ENCODE peak calls at places on chromosome 1, in six cellular contexts. B, D, N, O, K and L are unnamed samples.

GRCh38 chr1:87647436-87648177 is 318.9 kb downstream of the LMO4 start:
- DNase-seq in B (peak), D (no peak), N (peak), O (no peak), K (no peak), L (no peak)

GRCh38 chr1:72635719-72636118 is 353.4 kb upstream of the NEGR1 start:
- DNase-seq in B (no peak), D (no peak), N (no peak), O (peak), K (no peak), L (no peak)

GRCh38 chr1:51190996-51191395 is 45.1 kb upstream of the RNF11 start:
- DNase-seq in B (no peak), D (no peak), N (no peak), O (no peak), K (no peak), L (no peak)

GRCh38 chr1:1599030-1599916 is 662 bp downstream of the FNDC10 start:
- DNase-seq in B (peak), D (peak), N (peak), O (peak), K (no peak), L (peak)

GRCh38 chr1:3770047-3770765 is 2.3 kb upstream of the SMIM1 start:
- DNase-seq in B (no peak), D (no peak), N (no peak), O (no peak), K (no peak), L (no peak)

GRCh38 chr1:19525607-19526545 is 40.5 kb upstream of the CAPZB start:
- DNase-seq in B (no peak), D (no peak), N (no peak), O (peak), K (no peak), L (no peak)

GRCh38 chr1:173126421-173126820 is 75.7 kb upstream of the TNFSF18 start:
- DNase-seq in B (no peak), D (no peak), N (peak), O (no peak), K (no peak), L (no peak)

GRCh38 chr1:172002725-172003345 is 161.5 kb downstream of the DNM3 start:
- DNase-seq in B (peak), D (peak), N (peak), O (peak), K (no peak), L (no peak)

GRCh38 chr1:42955311-42956063 is 3.2 kb downstream of the SLC2A1 start:
- DNase-seq in B (no peak), D (no peak), N (no peak), O (no peak), K (no peak), L (no peak)

GRCh38 chr1:173914366-173914871 is 2.7 kb downstream of the SERPINC1 start:
- DNase-seq in B (peak), D (no peak), N (peak), O (peak), K (peak), L (peak)

GRCh38 chr1:223114871-223115270 is 28.2 kb downstream of the TLR5 start:
- DNase-seq in B (no peak), D (no peak), N (no peak), O (peak), K (no peak), L (no peak)

GRCh38 chr1:172938676-172939075 is 112.1 kb downstream of the TNFSF18 start:
- DNase-seq in B (no peak), D (no peak), N (peak), O (peak), K (no peak), L (no peak)

GRCh38 chr1:186865253-186865652 is 36.5 kb downstream of the PLA2G4A start:
- DNase-seq in B (no peak), D (no peak), N (no peak), O (no peak), K (no peak), L (no peak)

GRCh38 chr1:12757836-12758235 is 11.8 kb downstream of the CFAP107 start:
- DNase-seq in B (peak), D (no peak), N (no peak), O (no peak), K (no peak), L (no peak)

DNA sequence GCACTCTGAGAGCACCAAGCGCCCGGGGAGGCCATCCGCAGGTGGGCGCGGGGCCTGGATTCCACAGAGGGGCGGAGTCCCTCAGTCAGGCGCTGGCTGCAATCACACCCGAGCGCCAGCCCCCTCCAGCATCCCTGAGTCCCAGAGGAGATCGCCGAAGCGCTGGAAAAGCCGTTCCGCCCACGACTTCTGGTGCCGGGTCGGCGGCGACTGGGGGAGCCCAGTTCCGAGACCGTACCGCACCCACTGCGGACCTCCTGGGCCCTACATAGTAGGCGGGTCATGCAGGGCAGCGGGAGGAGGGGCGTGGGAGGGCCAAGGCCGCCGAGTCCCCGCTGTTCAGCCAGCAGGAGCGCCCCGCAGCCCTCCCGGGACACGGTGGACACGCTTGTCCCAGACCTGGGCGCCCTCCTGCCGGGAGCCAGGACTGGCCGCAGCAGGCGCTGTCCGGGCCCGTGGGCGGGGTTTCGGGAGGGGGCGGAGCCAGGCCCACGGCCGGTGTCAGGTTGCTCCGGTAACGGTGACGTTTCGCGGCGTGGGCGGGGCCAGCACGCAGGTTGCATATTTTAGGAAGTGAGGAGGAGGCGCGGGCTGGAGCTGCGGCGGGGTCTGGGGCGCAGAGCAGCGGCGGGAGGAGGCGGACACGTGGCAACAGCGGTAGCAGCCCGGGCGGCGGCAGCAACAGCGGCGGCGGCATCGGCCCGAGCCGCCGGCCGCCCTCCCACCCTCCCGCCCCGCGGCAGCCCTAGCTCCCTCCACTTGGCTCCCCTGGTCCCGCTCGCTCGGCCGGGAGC is at the start of gene ATP1A1:
- DNase-seq in B (peak), D (peak), N (peak), O (peak), K (peak), L (peak)
- H3K4me2 ChIP-seq in B (peak), D (peak), N (peak), O (peak), K (peak), L (peak)

GRCh38 chr1:41535236-41535720 is 50.8 kb upstream of the EDN2 start:
- DNase-seq in B (no peak), D (no peak), N (no peak), O (no peak), K (no peak), L (no peak)

GRCh38 chr1:41537257-41537656 is 52.8 kb upstream of the EDN2 start:
- DNase-seq in B (no peak), D (no peak), N (no peak), O (peak), K (no peak), L (no peak)

GRCh38 chr1:41537788-41538351 is 53.4 kb upstream of the EDN2 start:
- DNase-seq in B (no peak), D (no peak), N (peak), O (peak), K (no peak), L (no peak)

GRCh38 chr1:41534181-41535076 is 49.9 kb upstream of the EDN2 start:
- DNase-seq in B (no peak), D (no peak), N (no peak), O (no peak), K (no peak), L (no peak)

GRCh38 chr1:41536296-41536695 is 51.8 kb upstream of the EDN2 start:
- DNase-seq in B (no peak), D (no peak), N (no peak), O (no peak), K (no peak), L (no peak)
- H3K18ac ChIP-seq in B (no peak), D (no peak), N (no peak), O (no peak), K (no peak), L (no peak)

GRCh38 chr1:31932491-31933316 is 5.5 kb downstream of the PTP4A2 start:
- DNase-seq in B (no peak), D (no peak), N (peak), O (no peak), K (no peak), L (no peak)

GRCh38 chr1:31927661-31927980 is 10.5 kb downstream of the PTP4A2 start:
- DNase-seq in B (no peak), D (no peak), N (no peak), O (no peak), K (no peak), L (no peak)

GRCh38 chr1:31931241-31932225 is 6.6 kb downstream of the PTP4A2 start:
- DNase-seq in B (peak), D (no peak), N (peak), O (peak), K (no peak), L (no peak)

GRCh38 chr1:31934251-31934650 is 3.9 kb downstream of the PTP4A2 start:
- DNase-seq in B (no peak), D (no peak), N (no peak), O (no peak), K (no peak), L (no peak)

GRCh38 chr1:31930827-31931226 is 7.3 kb downstream of the PTP4A2 start:
- DNase-seq in B (no peak), D (no peak), N (no peak), O (no peak), K (no peak), L (no peak)
- H2AFZ ChIP-seq in B (no peak), D (no peak), N (no peak), O (no peak), K (no peak), L (no peak)

DNA sequence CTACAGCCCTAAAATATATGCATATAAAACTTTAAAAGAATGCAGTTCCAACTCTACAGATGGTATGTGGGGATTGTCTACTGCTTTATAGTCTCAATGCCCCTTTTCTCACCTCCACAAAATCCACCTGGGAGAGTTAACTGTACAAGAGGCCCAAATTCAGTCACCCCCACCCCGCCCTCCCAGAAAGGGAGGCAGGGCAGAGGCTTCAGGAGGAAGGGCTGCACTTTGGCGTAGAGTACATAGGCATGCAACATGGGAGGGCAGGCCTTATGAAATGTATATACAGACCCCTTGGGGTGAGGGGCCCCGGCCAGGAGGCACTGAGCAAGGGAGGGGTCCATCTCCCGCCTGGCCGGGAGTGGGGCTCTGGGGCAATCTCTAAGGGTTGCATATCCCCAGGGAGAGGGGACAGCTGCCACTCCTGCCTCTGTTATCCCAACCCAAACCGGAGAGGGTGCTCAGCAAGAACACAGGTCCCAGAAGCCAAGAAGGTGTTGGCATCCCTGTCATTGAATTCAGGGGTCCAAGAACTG is 1.3 kb upstream of the PYGO2 start:
- DNase-seq in B (no peak), D (no peak), N (no peak), O (no peak), K (no peak), L (no peak)
- H3K4me2 ChIP-seq in B (no peak), D (no peak), N (no peak), O (no peak), K (no peak), L (peak)

GRCh38 chr1:15833842-15834405 is 13.6 kb upstream of the SPEN start:
- DNase-seq in B (no peak), D (no peak), N (no peak), O (no peak), K (no peak), L (no peak)

GRCh38 chr1:15835205-15835740 is 12.2 kb upstream of the SPEN start:
- DNase-seq in B (peak), D (no peak), N (no peak), O (no peak), K (no peak), L (no peak)

GRCh38 chr1:15834406-15835204 is 12.9 kb upstream of the SPEN start:
- DNase-seq in B (peak), D (peak), N (peak), O (peak), K (peak), L (peak)

GRCh38 chr1:15836772-15837669 is 10.5 kb upstream of the SPEN start:
- DNase-seq in B (peak), D (no peak), N (no peak), O (no peak), K (no peak), L (peak)

GRCh38 chr1:15835741-15836510 is 11.6 kb upstream of the SPEN start:
- DNase-seq in B (peak), D (peak), N (peak), O (peak), K (peak), L (peak)
- H3K18ac ChIP-seq in B (peak), D (peak), N (peak), O (peak), K (peak), L (peak)